ENCODE peak calls at places on chromosome 11, in four cellular contexts. One of them, this sample, is unnamed.

GRCh38 chr11:76604652-76605241 is 65.8 kb downstream of the LRRC32 start:
- DNase-seq in K562: no peak
- DNase-seq in SK-N-SH: peak; percentile 55
- DNase-seq in GM12878: no peak
- DNase-seq in this sample: no peak

GRCh38 chr11:121318848-121319834 is 26.6 kb downstream of the SC5D start:
- DNase-seq in GM12878: no peak
- DNase-seq in K562: peak; percentile 21
- DNase-seq in SK-N-SH: peak; percentile 68
- DNase-seq in this sample: no peak

GRCh38 chr11:35873721-35874120 is 70.1 kb upstream of the LDLRAD3 start:
- DNase-seq in K562: no peak
- DNase-seq in GM12878: no peak
- DNase-seq in SK-N-SH: no peak
- DNase-seq in this sample: peak; percentile 29

GRCh38 chr11:116693206-116694016 is 79.4 kb downstream of the BUD13 start:
- DNase-seq in K562: no peak
- DNase-seq in SK-N-SH: peak; percentile 10
- DNase-seq in GM12878: no peak
- DNase-seq in this sample: no peak

GRCh38 chr11:76789443-76789719 is 6.2 kb downstream of the TSKU start:
- DNase-seq in K562: no peak
- DNase-seq in GM12878: no peak
- DNase-seq in SK-N-SH: peak; percentile 4
- DNase-seq in this sample: no peak

GRCh38 chr11:116233581-116233980 is 539.2 kb downstream of the BUD13 start:
- DNase-seq in SK-N-SH: no peak
- DNase-seq in K562: no peak
- DNase-seq in GM12878: no peak
- DNase-seq in this sample: no peak

GRCh38 chr11:121347805-121348204 is 55.2 kb downstream of the SC5D start:
- DNase-seq in GM12878: no peak
- DNase-seq in SK-N-SH: peak; percentile 29
- DNase-seq in K562: no peak
- DNase-seq in this sample: no peak

GRCh38 chr11:75475767-75476650 is 43.0 kb upstream of the KLHL35 start:
- DNase-seq in K562: peak; percentile 63
- DNase-seq in SK-N-SH: no peak
- DNase-seq in GM12878: no peak
- DNase-seq in this sample: no peak

GRCh38 chr11:47408598-47409439 is 429 bp downstream of the SLC39A13 start:
- DNase-seq in K562: no peak
- DNase-seq in GM12878: no peak
- DNase-seq in SK-N-SH: peak; percentile 81
- DNase-seq in this sample: no peak

GRCh38 chr11:64729851-64730382 is 6.9 kb upstream of the NRXN2 start:
- DNase-seq in GM12878: no peak
- DNase-seq in SK-N-SH: peak; percentile 87
- DNase-seq in K562: peak; percentile 63
- DNase-seq in this sample: no peak
- TF ChIP-seq NRF1 in GM12878: no peak
- TF ChIP-seq NRF1 in SK-N-SH: no peak
- TF ChIP-seq NRF1 in K562: no peak
- TF ChIP-seq NRF1 in this sample: no peak

DNA sequence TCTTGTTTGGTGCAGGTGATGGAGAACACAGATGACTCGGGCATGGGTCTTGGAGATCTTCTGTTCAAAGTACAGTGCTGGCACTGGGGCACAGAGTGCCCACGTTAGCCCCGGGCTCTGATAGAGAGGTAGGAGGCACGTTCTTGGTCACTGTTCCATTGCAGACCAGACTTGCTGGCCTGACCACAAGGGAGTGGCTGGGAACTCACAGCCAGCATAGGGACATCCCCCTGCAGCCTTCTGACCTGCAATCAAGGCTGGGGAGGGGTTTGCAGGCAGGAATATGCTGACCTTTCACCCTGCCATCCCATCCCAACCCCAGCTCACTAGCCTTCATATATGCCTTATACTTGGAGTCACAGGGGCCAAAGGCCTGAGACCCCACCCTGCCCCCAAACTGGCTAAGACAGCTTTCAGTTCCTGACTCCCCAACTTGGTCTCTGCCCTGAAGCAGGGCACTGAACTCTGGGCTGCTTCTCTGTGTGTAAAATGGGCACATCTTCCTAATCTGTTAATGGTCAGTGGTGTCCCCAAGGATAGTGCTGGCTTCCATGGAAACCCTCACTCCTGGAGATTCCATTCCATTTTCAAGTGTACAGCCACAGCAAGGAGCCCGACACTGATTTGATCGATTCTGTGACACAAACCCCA is 4.6 kb downstream of the MRPL49 start:
- DNase-seq in K562: no peak
- DNase-seq in SK-N-SH: no peak
- DNase-seq in GM12878: no peak
- DNase-seq in this sample: no peak
- TF ChIP-seq NRF1 in K562: no peak
- TF ChIP-seq NRF1 in SK-N-SH: no peak
- TF ChIP-seq NRF1 in GM12878: no peak
- TF ChIP-seq NRF1 in this sample: no peak

DNA sequence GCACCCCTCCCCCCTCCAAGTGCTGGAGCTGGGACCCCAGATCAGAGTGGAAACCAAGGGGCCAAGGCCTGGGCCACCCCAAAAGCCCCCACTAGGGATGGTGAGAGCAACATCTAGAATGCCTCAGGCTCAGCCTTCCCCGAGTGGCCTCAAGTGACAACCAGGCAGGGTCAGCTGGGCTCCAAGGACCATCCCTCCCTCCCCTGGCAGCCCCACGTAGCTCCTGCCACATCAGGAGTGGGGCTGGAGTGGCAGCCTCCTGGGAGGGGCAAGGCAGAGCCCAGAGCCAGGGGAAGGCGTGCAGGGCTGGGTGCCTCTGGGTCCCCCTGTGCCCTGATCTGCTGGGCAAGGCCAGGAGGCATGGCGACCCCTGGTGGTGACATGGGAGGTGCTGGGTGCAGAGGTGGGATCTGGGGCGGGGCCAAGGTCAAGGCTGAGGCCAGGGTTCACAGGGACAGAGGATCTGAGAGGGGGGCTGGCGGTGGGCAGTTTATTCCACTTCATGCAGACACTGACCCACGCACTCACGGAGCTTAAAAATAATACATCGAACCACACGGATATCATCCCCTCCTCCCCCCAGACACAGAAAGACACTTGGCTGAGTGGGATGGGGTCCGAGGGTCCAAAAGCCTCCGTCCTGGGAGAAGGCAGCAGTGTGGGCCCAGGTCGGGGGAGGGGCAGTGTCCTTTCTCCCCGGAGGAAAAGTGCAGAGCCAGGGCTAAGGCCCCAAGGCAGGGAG is 15.8 kb upstream of the EHD1 start:
- DNase-seq in SK-N-SH: peak; percentile 97
- DNase-seq in K562: peak; percentile 91
- DNase-seq in GM12878: no peak
- DNase-seq in this sample: peak; percentile 98
- TF ChIP-seq NRF1 in SK-N-SH: no peak
- TF ChIP-seq NRF1 in K562: no peak
- TF ChIP-seq NRF1 in GM12878: no peak
- TF ChIP-seq NRF1 in this sample: no peak

GRCh38 chr11:27209562-27210005 is 153.4 kb downstream of the CCDC34 start:
- DNase-seq in K562: peak; percentile 81
- DNase-seq in GM12878: no peak
- DNase-seq in SK-N-SH: no peak
- DNase-seq in this sample: no peak
- TF ChIP-seq NRF1 in K562: no peak
- TF ChIP-seq NRF1 in GM12878: no peak
- TF ChIP-seq NRF1 in SK-N-SH: no peak
- TF ChIP-seq NRF1 in this sample: no peak

GRCh38 chr11:95149659-95150294 is 60.1 kb downstream of the ENDOD1 start:
- DNase-seq in GM12878: no peak
- DNase-seq in SK-N-SH: no peak
- DNase-seq in K562: no peak
- DNase-seq in this sample: peak; percentile 56
- TF ChIP-seq NRF1 in GM12878: no peak
- TF ChIP-seq NRF1 in SK-N-SH: no peak
- TF ChIP-seq NRF1 in K562: no peak
- TF ChIP-seq NRF1 in this sample: no peak

DNA sequence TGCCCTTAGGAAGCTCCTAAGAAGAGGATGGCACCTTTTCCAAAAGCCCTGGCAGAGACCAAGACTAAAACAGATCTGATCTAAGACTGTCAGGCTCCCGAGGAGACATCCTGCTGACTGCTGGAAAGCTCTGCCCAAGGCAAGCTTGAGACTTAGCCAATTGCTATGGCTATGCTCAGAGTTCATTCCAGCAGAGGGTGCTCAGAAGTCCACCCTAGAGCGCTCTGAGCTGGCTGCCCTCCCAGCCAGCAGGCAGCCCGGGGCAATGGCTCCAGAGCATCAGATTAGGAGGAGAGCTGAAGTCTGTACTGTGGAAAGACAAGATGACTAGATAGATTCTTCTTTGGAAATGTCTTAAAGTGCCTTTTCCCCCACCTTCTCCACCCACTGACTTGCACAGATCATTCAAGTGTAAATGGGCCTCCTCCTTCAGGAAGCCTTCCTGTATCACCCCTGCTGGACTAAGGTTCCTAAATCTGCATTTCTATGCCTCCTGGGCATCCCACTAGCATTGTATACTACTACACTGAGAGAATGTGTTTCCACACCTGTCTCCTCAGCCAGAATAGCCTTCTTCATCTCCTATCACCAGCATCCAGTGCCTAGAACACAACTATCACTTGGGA is 23.4 kb downstream of the LRRC55 start:
- DNase-seq in K562: no peak
- DNase-seq in SK-N-SH: no peak
- DNase-seq in GM12878: no peak
- DNase-seq in this sample: no peak
- TF ChIP-seq NRF1 in K562: no peak
- TF ChIP-seq NRF1 in SK-N-SH: no peak
- TF ChIP-seq NRF1 in GM12878: no peak
- TF ChIP-seq NRF1 in this sample: no peak

GRCh38 chr11:93497575-93497974 is 45.6 kb downstream of the SMCO4 start:
- DNase-seq in GM12878: no peak
- DNase-seq in K562: no peak
- DNase-seq in SK-N-SH: no peak
- DNase-seq in this sample: no peak

GRCh38 chr11:93500759-93501158 is 42.4 kb downstream of the SMCO4 start:
- DNase-seq in GM12878: no peak
- DNase-seq in SK-N-SH: no peak
- DNase-seq in K562: no peak
- DNase-seq in this sample: no peak

GRCh38 chr11:93501856-93502255 is 41.3 kb downstream of the SMCO4 start:
- DNase-seq in K562: no peak
- DNase-seq in GM12878: no peak
- DNase-seq in SK-N-SH: no peak
- DNase-seq in this sample: no peak

GRCh38 chr11:93494341-93494740 is 48.9 kb downstream of the SMCO4 start:
- DNase-seq in GM12878: no peak
- DNase-seq in K562: no peak
- DNase-seq in SK-N-SH: no peak
- DNase-seq in this sample: no peak

DNA sequence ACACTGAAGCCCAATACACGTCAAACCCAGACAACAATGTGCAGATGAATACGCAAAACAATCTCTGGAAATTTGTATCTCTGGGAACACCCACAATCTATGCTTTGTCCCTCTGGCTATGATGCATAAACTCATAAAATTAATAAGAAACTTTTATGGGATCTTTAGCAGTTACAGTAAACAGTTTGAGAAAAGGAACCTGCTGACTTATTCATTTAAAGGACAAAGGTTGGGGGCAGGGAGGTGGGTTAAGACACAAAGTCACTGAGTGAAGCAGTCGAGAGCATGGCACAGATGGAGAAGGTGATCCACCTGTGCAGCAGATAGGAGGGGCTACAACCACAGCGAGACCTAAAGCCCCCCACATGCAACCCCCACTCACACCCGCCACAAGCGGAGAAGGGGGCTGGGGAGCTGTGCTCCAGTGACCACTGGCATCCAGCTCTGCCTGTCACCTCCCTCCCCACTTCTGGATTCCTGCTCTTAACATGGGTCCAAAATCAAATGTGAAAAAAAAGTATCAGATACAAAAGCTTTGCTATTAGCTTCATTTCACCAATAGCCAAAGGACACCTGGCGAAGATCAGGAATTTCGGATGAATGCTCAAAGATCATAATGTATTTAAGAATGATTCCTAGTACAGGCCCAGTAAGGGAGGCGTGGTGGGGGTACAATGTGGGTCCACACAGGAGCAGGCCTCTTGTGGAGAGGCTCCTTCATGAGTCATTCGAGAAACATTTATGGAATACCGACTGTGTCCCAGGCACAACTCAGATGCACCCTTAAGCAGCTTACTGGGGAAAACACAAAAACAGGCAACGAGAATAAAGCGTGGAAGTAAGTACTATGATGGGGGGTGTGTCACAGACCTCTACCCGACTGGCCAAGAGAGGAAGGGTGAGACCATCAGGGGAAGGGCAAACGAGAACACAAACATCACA is 44.8 kb downstream of the SMCO4 start:
- DNase-seq in GM12878: no peak
- DNase-seq in SK-N-SH: no peak
- DNase-seq in K562: no peak
- DNase-seq in this sample: no peak
- TF ChIP-seq NRF1 in GM12878: no peak
- TF ChIP-seq NRF1 in SK-N-SH: no peak
- TF ChIP-seq NRF1 in K562: no peak
- TF ChIP-seq NRF1 in this sample: no peak